ENCODE peak calls at places on chromosomes 12 and 14, in four cellular contexts. Z is stimulated activated CD4-positive, alpha-beta T cell treated with anti-CD3 and anti-CD28 coated beads, Interleukin-12 subunit alpha, Interleukin-12 subunit beta, amount 100 ng/mL, for 48 hours; E is endodermal cell; C is GM06990. F is an unnamed sample.
A peak's percentile ranks its signal among the peaks of the same experiment; 100 is the strongest.

GRCh38 chr12:11727133-11727664 is 77.7 kb downstream of the ETV6 start:
- DNase-seq in Z (peak; percentile 54), E (no peak), C (peak; percentile 74), F (peak; percentile 25)

GRCh38 chr12:113689047-113689610 is 217.5 kb upstream of the LHX5 start:
- DNase-seq in Z (no peak), E (peak; percentile 33), C (no peak), F (no peak)

GRCh38 chr14:23877538-23878180 is 75.9 kb upstream of the DHRS4 start:
- DNase-seq in Z (no peak), E (no peak), C (peak; percentile 16), F (no peak)

GRCh38 chr14:24986206-24986893 is 63.6 kb downstream of the STXBP6 start:
- DNase-seq in Z (no peak), E (no peak), C (no peak), F (no peak)

GRCh38 chr14:76784881-76785280 is 23.6 kb downstream of the VASH1 start:
- DNase-seq in Z (peak; percentile 47), E (peak; percentile 96), C (no peak), F (peak; percentile 66)

GRCh38 chr14:55948399-55948798 is 169.8 kb upstream of the PELI2 start:
- DNase-seq in Z (no peak), E (no peak), C (no peak), F (no peak)

GRCh38 chr12:65640489-65640901 is 183.8 kb upstream of the HMGA2 start:
- DNase-seq in Z (no peak), E (no peak), C (no peak), F (no peak)

GRCh38 chr14:75824328-75824727 is 157.5 kb downstream of the TGFB3 start:
- DNase-seq in Z (no peak), E (no peak), C (peak; percentile 10), F (no peak)

GRCh38 chr12:46661161-46661845 is 164.5 kb downstream of the SLC38A4 start:
- DNase-seq in Z (no peak), E (peak; percentile 58), C (peak; percentile 33), F (no peak)

GRCh38 chr12:9387450-9387849 is 179.3 kb upstream of the PZP start:
- DNase-seq in Z (no peak), E (no peak), C (no peak), F (no peak)

GRCh38 chr14:104389326-104390220 is 190.0 kb upstream of the C14orf180 start:
- DNase-seq in Z (no peak), E (peak; percentile 32), C (no peak), F (no peak)

GRCh38 chr12:54154708-54155316 is 34.0 kb downstream of the SMUG1 start:
- DNase-seq in Z (no peak), E (no peak), C (no peak), F (no peak)

GRCh38 chr14:61653507-61653906 is 41.8 kb upstream of the HIF1A start:
- DNase-seq in Z (no peak), E (no peak), C (no peak), F (no peak)

GRCh38 chr14:91153360-91153759 is 39.5 kb downstream of the DGLUCY start:
- DNase-seq in Z (no peak), E (no peak), C (no peak), F (peak; percentile 10)

F was measured in NCI-H345.